ENCODE peak calls at places on chromosomes 5 and 9, in nine cellular contexts. M is spleen, T is osteoblast, J is heart right ventricle, U is mucosa of descending colon, G is fibroblast of mammary gland, K is lower leg skin, B is fibroblast of lung, Q is hepatocyte. L is an unnamed sample.

GRCh38 chr5:162248107-162248713 is 180.6 kb downstream of the GABRG2 start:
- DNase-seq in B (no peak), K (no peak), U (no peak), G (no peak), Q (peak), M (no peak), T (no peak), J (no peak), L (no peak)

GRCh38 chr9:70260007-70260443 is 1.2 kb downstream of the SMC5 start:
- DNase-seq in G (peak), U (peak), B (no peak), K (no peak), Q (peak), T (no peak), J (no peak), M (peak), L (no peak)

GRCh38 chr9:76374702-76375543 is 19.3 kb downstream of the RFK start:
- DNase-seq in U (peak), J (peak), B (peak), T (peak), Q (peak), M (no peak), K (no peak), G (peak), L (peak)

GRCh38 chr5:151040211-151040747 is 19.9 kb downstream of the GPX3 start:
- DNase-seq in B (peak), J (no peak), Q (peak), M (peak), U (no peak), T (peak), K (no peak), G (peak), L (peak)

GRCh38 chr5:110386782-110387181 is 339.7 kb downstream of the TMEM232 start:
- DNase-seq in G (peak), Q (no peak), U (no peak), M (no peak), K (no peak), B (peak), J (no peak), T (no peak), L (peak)

GRCh38 chr5:122999947-123000563 is 36.5 kb downstream of the PPIC start:
- DNase-seq in T (no peak), J (peak), B (peak), U (no peak), Q (peak), K (no peak), M (no peak), G (peak), L (peak)

GRCh38 chr5:172688735-172689572 is 47.9 kb downstream of the NEURL1B start:
- DNase-seq in T (peak), K (no peak), M (peak), Q (peak), G (no peak), J (no peak), U (peak), B (no peak), L (peak)

GRCh38 chr9:90838761-90839160 is 37.1 kb downstream of the SYK start:
- DNase-seq in U (no peak), Q (no peak), B (no peak), M (no peak), G (no peak), J (no peak), K (peak), T (no peak), L (no peak)

GRCh38 chr5:123176224-123176937 is 87.3 kb downstream of the PRDM6 start:
- DNase-seq in M (no peak), G (peak), U (no peak), K (no peak), T (no peak), Q (no peak), J (no peak), B (peak), L (peak)

GRCh38 chr5:161507591-161507990 is 38.9 kb downstream of the GABRB2 start:
- DNase-seq in B (peak), M (no peak), U (no peak), T (no peak), G (peak), J (no peak), K (no peak), Q (no peak), L (no peak)

GRCh38 chr5:83967417-83967816 is 246.8 kb upstream of the HAPLN1 start:
- DNase-seq in U (no peak), G (no peak), B (peak), J (no peak), T (no peak), K (no peak), M (no peak), Q (no peak), L (no peak)

GRCh38 chr5:160439205-160439600 is 17.5 kb downstream of the PTTG1 start:
- DNase-seq in T (peak), B (peak), U (peak), K (peak), Q (peak), J (peak), G (peak), M (peak), L (peak)

GRCh38 chr9:111992523-111992922 is 95.9 kb downstream of the UGCG start:
- DNase-seq in T (peak), K (no peak), M (no peak), Q (no peak), J (no peak), B (peak), U (no peak), G (peak), L (peak)

GRCh38 chr5:80810425-80810824 is 149.7 kb upstream of the RASGRF2 start:
- DNase-seq in K (no peak), Q (no peak), J (no peak), B (no peak), T (no peak), M (no peak), U (no peak), G (no peak), L (no peak)

GRCh38 chr5:80243567-80243966 is 12.3 kb downstream of the SERINC5 start:
- DNase-seq in J (no peak), G (no peak), T (no peak), M (no peak), Q (no peak), B (no peak), U (no peak), K (no peak), L (no peak)

GRCh38 chr5:166369326-166369725 is 1922.1 kb upstream of the WWC1 start:
- DNase-seq in B (peak), K (no peak), T (no peak), J (no peak), M (no peak), Q (no peak), G (no peak), U (no peak), L (no peak)

GRCh38 chr5:179558912-179559279 is 8.5 kb downstream of the RUFY1 start:
- DNase-seq in B (peak), G (peak), U (peak), T (no peak), K (peak), J (no peak), Q (peak), M (peak), L (peak)

GRCh38 chr9:134986957-134987356 is 69.2 kb upstream of the FCN1 start:
- DNase-seq in U (no peak), J (no peak), Q (no peak), K (no peak), T (peak), G (no peak), B (no peak), M (peak), L (no peak)

GRCh38 chr9:136093331-136093986 is 1.6 kb downstream of the NACC2 start:
- DNase-seq in T (peak), U (peak), M (no peak), J (no peak), Q (peak), B (no peak), G (peak), K (no peak), L (peak)

GRCh38 chr5:56145106-56145505 is 88.0 kb downstream of the ANKRD55 start:
- DNase-seq in J (no peak), G (no peak), M (no peak), K (no peak), T (no peak), Q (peak), U (no peak), B (no peak), L (no peak)

GRCh38 chr5:147427784-147428401 is 82.0 kb downstream of the DPYSL3 start:
- DNase-seq in G (peak), Q (no peak), J (no peak), T (peak), K (no peak), M (no peak), U (no peak), B (peak), L (peak)

GRCh38 chr5:75686480-75686879 is 30.8 kb downstream of the POC5 start:
- DNase-seq in K (no peak), B (no peak), M (no peak), Q (no peak), G (no peak), J (no peak), T (no peak), U (no peak), L (no peak)

GRCh38 chr5:44385236-44385940 is 3.8 kb downstream of the FGF10 start:
- DNase-seq in B (peak), M (no peak), T (no peak), J (no peak), G (no peak), Q (no peak), U (no peak), K (no peak), L (no peak)

GRCh38 chr5:76257897-76258296 is 145.2 kb upstream of the IQGAP2 start:
- DNase-seq in Q (no peak), T (no peak), M (no peak), G (no peak), B (no peak), J (no peak), K (no peak), U (no peak), L (no peak)

GRCh38 chr9:101376117-101376866 is 8.5 kb downstream of the BAAT start:
- DNase-seq in J (no peak), T (peak), B (no peak), G (peak), Q (no peak), U (no peak), M (no peak), K (no peak), L (peak)

GRCh38 chr5:39209924-39210323 is 9.4 kb downstream of the FYB1 start:
- DNase-seq in Q (no peak), T (no peak), M (peak), K (no peak), B (no peak), J (no peak), G (no peak), U (peak), L (no peak)

GRCh38 chr5:57442080-57442839 is 40.4 kb downstream of the ACTBL2 start:
- DNase-seq in B (peak), Q (peak), J (peak), M (no peak), G (peak), K (no peak), U (no peak), T (peak), L (peak)

GRCh38 chr5:149406203-149406978 is 27.3 kb upstream of the IL17B start:
- DNase-seq in M (no peak), J (peak), T (peak), U (peak), G (peak), K (no peak), B (peak), Q (no peak), L (peak)

GRCh38 chr9:109483771-109484442 is 14.2 kb downstream of the PTPN3 start:
- DNase-seq in M (no peak), U (no peak), Q (no peak), K (no peak), G (no peak), J (no peak), B (no peak), T (no peak), L (no peak)

GRCh38 chr9:106596984-106597383 is 266.0 kb upstream of the ZNF462 start:
- DNase-seq in T (no peak), M (no peak), J (no peak), B (no peak), K (no peak), Q (no peak), G (no peak), U (no peak), L (no peak)

GRCh38 chr5:126472538-126472889 is 49.3 kb downstream of the GRAMD2B start:
- DNase-seq in Q (no peak), U (no peak), B (no peak), T (no peak), J (no peak), K (no peak), M (no peak), G (no peak), L (no peak)

GRCh38 chr5:126468091-126468490 is 44.9 kb downstream of the GRAMD2B start:
- DNase-seq in J (no peak), U (no peak), G (no peak), K (no peak), B (no peak), Q (no peak), M (no peak), T (no peak), L (no peak)

GRCh38 chr5:126471875-126472537 is 48.8 kb downstream of the GRAMD2B start:
- DNase-seq in U (no peak), K (no peak), M (no peak), J (no peak), T (peak), Q (peak), G (peak), B (peak), L (peak)

GRCh38 chr5:126469925-126470324 is 46.7 kb downstream of the GRAMD2B start:
- DNase-seq in J (no peak), G (no peak), T (no peak), U (no peak), Q (no peak), B (no peak), M (no peak), K (no peak), L (no peak)

DNA sequence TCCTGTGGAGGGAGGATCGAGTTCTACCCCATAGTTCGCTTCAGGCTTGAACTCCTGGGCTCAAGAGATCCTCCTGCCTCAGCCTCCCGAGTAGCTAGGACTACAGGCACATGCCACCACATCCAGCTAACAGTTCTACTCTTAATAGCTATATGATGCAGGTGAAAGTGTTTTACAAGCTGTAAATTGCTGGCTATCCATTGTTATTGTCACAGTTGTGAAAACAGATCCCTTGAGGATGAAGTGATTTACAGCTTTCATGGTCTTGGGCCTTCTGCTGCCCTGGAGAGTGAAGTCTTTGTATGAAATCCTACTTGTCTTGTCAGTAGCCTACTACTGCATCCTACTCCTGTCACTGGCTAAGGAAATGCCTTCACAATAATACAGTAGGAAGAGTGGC is 48.0 kb downstream of the GRAMD2B start:
- DNase-seq in Q (no peak), U (no peak), G (no peak), T (no peak), K (no peak), B (no peak), M (no peak), J (no peak), L (no peak)
- H3K4me3 ChIP-seq in Q (no peak), U (no peak), G (no peak), T (no peak), K (no peak), B (no peak), M (no peak), J (no peak), L (no peak)

GRCh38 chr9:89183146-89183545 is 4.5 kb upstream of the SHC3 start:
- DNase-seq in B (no peak), T (no peak), M (no peak), G (no peak), J (no peak), Q (no peak), U (no peak), K (no peak), L (no peak)
- TF ChIP-seq CTCF in B (peak), T (no peak), M (no peak), G (no peak), J (no peak), Q (no peak), U (no peak), K (no peak), L (no peak)

GRCh38 chr5:35924122-35924949 is 14.1 kb downstream of the CAPSL start:
- DNase-seq in M (no peak), T (peak), J (no peak), Q (no peak), K (no peak), B (peak), U (no peak), G (peak), L (peak)
- H3K4me3 ChIP-seq in M (no peak), T (peak), J (no peak), Q (no peak), K (no peak), B (no peak), U (no peak), G (peak), L (no peak)

DNA sequence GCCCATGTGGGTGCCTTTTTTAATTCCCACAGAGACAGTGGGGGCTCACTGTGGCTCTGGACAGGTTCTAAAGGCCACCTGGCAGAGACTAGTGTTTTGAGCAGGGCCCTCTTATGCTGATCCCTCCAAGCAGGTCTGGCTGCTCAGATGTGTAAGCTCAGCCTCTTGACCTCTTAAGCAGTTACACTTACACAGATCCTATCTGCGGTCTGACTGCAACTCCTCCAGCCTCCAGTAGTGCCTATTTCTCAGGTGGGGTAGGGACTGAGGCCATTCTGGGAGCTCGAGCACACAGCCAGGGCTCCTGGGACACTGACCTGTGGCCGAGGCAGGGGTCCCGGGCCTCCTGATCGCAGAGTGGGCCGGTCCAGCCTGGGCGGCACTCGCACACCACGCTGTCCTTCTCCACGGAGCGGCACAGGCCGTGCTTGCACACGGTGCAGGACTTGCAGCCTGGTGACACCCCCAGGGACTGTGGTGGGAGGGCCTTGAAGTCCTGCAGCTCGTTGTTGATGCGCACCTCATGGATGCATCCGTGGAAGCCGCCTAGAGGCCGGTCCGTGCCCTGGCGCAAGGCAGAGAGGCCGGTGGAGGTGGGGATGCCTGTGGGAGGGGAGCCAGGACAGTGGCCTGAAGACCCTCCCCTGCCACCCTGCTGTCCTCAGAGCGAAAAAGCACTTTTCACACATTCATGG is 91.9 kb upstream of the PANK3 start:
- DNase-seq in M (peak), T (peak), J (no peak), G (no peak), Q (no peak), U (no peak), K (no peak), B (no peak), L (no peak)
- TF ChIP-seq CTCF in M (no peak), T (no peak), J (no peak), G (no peak), Q (no peak), U (no peak), K (no peak), B (no peak), L (no peak)

GRCh38 chr5:63408984-63409383 is 553.3 kb downstream of the HTR1A start:
- DNase-seq in B (no peak), U (no peak), K (no peak), J (no peak), Q (no peak), T (no peak), G (no peak), M (no peak), L (no peak)

GRCh38 chr5:63409737-63410136 is 552.5 kb downstream of the HTR1A start:
- DNase-seq in U (no peak), Q (no peak), K (no peak), M (no peak), G (no peak), T (no peak), J (no peak), B (no peak), L (no peak)
- H3K4me3 ChIP-seq in U (no peak), Q (no peak), K (no peak), M (no peak), G (no peak), T (no peak), J (no peak), B (no peak), L (no peak)

GRCh38 chr5:77645158-77645994 is 6.9 kb upstream of the OTP start:
- DNase-seq in T (peak), J (no peak), K (no peak), G (no peak), Q (peak), M (peak), B (no peak), U (no peak), L (no peak)
- TF ChIP-seq CTCF in T (peak), J (peak), K (no peak), G (no peak), Q (peak), M (peak), B (peak), U (peak), L (no peak)

L was measured in fibroblast of the aortic adventitia.